ENCODE peak calls at places on chromosomes 4 and X, in six cellular contexts. X, G, C, P, K and O are unnamed samples.

GRCh38 chrX:72133851-72134546 is 2.3 kb upstream of the RTL5 start:
- DNase-seq in K (no peak), P (no peak), C (no peak), X (no peak), G (no peak), O (no peak)

GRCh38 chr4:1160351-1160750 is 12.0 kb downstream of the SPON2 start:
- DNase-seq in G (no peak), C (no peak), K (no peak), X (no peak), P (no peak), O (no peak)

GRCh38 chrX:46204721-46205422 is 340.3 kb downstream of the ZNF674 start:
- DNase-seq in G (no peak), X (no peak), C (no peak), P (no peak), K (no peak), O (no peak)

GRCh38 chr4:74223801-74224200 is 65.9 kb downstream of the MTHFD2L start:
- DNase-seq in P (no peak), G (no peak), X (no peak), K (no peak), C (no peak), O (no peak)

GRCh38 chrX:11464360-11464759 is 171.1 kb downstream of the AMELX start:
- DNase-seq in P (no peak), K (no peak), C (no peak), X (no peak), G (no peak), O (no peak)

GRCh38 chr4:111537165-111537564 is 608.1 kb upstream of the FAM241A start:
- DNase-seq in G (no peak), P (no peak), K (no peak), X (no peak), C (no peak), O (no peak)

GRCh38 chr4:67660418-67660817 is 40.5 kb downstream of the UBA6 start:
- DNase-seq in P (no peak), X (no peak), C (no peak), G (no peak), K (no peak), O (no peak)

GRCh38 chrX:119728487-119728886 is 29.9 kb upstream of the SOWAHD start:
- DNase-seq in P (peak; percentile 28), G (no peak), C (no peak), X (peak; percentile 13), K (peak; percentile 13), O (no peak)

GRCh38 chr4:146311238-146311970 is 97.1 kb downstream of the REELD1 start:
- DNase-seq in K (no peak), C (peak; percentile 44), X (no peak), G (no peak), P (no peak), O (no peak)

GRCh38 chr4:103754844-103755243 is 35.1 kb upstream of the TACR3 start:
- DNase-seq in X (no peak), K (no peak), C (no peak), G (peak; percentile 77), P (peak; percentile 23), O (no peak)

GRCh38 chr4:144338834-144339233 is 198.3 kb upstream of the GYPA start:
- DNase-seq in C (no peak), X (no peak), K (no peak), P (no peak), G (no peak), O (no peak)

GRCh38 chrX:68146054-68146453 is 287.2 kb downstream of the OPHN1 start:
- DNase-seq in G (no peak), C (peak; percentile 12), K (peak; percentile 1), X (no peak), P (peak; percentile 39), O (no peak)

GRCh38 chrX:131987252-131987651 is 35.9 kb upstream of the STK26 start:
- DNase-seq in P (no peak), X (no peak), C (no peak), G (no peak), K (no peak), O (no peak)

GRCh38 chr4:101346312-101346561 is 1.1 kb downstream of the PPP3CA start:
- DNase-seq in G (no peak), P (peak; percentile 16), C (peak; percentile 68), K (no peak), X (no peak), O (no peak)

DNA sequence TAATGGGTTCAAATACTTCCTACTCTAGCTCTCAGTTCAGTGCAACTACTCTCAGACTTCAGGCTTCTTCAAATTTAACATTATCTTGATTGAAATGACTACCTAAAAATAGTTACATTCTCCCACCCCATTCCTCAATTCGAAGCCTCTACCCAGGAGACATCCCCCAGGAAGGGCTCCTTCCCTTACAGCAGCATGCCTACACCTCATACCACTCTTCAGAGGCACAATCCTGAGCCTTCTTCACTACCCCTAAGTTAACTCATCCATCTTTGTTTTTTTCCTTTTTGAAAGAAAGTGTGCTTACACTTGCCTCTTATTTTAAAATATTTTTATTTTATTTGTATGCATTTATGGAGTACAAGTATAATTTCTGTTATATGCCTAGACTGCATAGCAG is 17.2 kb upstream of the PRSS48 start:
- DNase-seq in C (no peak), X (no peak), K (no peak), G (no peak), P (no peak), O (no peak)
- H3K27ac ChIP-seq in C (no peak overlapping the region), X (no peak overlapping the region), K (no peak overlapping the region), G (no peak overlapping the region), P (no peak overlapping the region), O (no peak overlapping the region)

DNA sequence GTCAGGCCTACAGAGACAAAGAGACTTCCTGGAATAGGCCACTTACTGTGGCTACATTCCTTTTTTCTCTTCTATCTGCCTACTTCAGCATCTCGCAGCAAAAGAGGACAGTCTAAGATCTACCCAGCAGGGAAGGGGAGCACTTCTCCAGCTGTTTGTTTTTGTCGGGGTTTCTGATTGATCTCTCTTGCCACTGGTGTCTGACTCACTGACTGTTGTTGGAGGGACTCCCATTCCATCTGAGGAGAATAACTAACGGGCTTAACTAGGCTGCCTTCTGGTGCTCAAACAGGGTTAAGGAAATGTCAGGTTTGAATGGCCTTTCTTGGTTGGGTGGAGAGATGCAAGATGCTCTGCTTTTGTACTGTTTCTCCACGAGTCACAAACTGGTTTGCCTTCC is 100.2 kb upstream of the TMEM164 start:
- DNase-seq in K (peak; percentile 42), P (peak; percentile 41), X (no peak), G (no peak), C (no peak), O (no peak)
- TF ChIP-seq CTCF in K (no peak), P (no peak), X (no peak), G (no peak), C (no peak), O (no peak)

DNA sequence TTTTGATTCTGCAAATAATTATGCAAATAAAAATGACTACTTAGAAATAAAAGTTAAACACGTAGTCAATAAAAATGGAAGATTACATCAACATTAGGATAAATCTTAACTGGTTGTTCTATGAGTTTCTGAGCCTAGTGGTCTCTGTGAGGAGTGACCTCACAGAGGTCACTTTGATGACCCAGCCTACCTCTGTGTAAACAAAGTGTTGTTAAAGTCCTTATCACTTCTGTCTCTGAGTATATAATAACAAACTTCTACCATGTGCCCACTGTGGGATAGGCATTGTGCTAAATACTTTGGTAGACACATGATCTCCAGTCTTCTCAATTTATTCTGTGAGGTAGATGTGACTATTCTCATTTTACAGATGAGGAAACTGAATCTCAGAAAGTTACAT is 85.4 kb downstream of the PDE5A start:
- DNase-seq in X (no peak), C (no peak), K (no peak), P (peak; percentile 52), G (no peak), O (no peak)
- TF ChIP-seq EP300 in X (no peak), C (no peak), K (no peak), P (no peak), G (no peak), O (no peak)

GRCh38 chrX:38538134-38538533 is 23.2 kb upstream of the TSPAN7 start:
- DNase-seq in C (no peak), K (no peak), X (no peak), G (no peak), P (no peak), O (no peak)
- H3K27ac ChIP-seq in C (no peak overlapping the region), K (no peak overlapping the region), X (no peak overlapping the region), G (no peak overlapping the region), P (no peak overlapping the region), O (no peak overlapping the region)

GRCh38 chr4:32462944-32463343 is 1742.8 kb downstream of the PCDH7 start:
- DNase-seq in G (no peak), P (peak; percentile 22), C (no peak), X (no peak), K (no peak), O (no peak)
- TF ChIP-seq CTCF in G (peak; percentile 19), P (peak; percentile 51), C (peak; percentile 61), X (peak; percentile 51), K (no peak), O (no peak)

GRCh38 chr4:87054900-87055299 is 120.1 kb downstream of the AFF1 start:
- DNase-seq in G (no peak), C (no peak), K (no peak), X (no peak), P (no peak), O (no peak)

GRCh38 chr4:87053802-87054767 is 119.3 kb downstream of the AFF1 start:
- DNase-seq in K (no peak), P (no peak), X (no peak), C (no peak), G (no peak), O (no peak)

GRCh38 chr4:87053064-87053693 is 118.4 kb downstream of the AFF1 start:
- DNase-seq in X (no peak), C (no peak), K (no peak), P (no peak), G (no peak), O (no peak)

GRCh38 chr4:87056884-87057283 is 122.1 kb downstream of the AFF1 start:
- DNase-seq in K (no peak), C (no peak), X (no peak), P (no peak), G (peak; percentile 35), O (no peak)

DNA sequence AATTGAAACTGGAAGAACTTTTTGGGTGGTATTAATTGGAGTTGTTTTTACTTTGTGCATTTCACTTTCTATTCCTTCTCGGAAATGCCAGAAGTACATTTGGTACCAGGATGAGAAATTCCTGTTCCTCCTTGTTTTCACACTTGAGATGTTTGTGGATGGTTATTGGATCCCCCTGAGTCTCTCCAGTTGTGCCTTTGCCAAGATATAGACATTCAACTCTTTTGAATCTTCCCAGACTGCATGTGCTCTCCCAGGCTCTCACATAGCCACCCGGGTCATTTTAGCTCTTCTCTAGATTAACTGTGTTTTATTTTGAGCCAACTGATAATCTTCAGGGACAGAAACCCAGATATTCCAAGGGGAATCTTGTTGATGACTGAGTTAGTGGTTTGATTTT is 120.5 kb downstream of the AFF1 start:
- DNase-seq in P (no peak), C (no peak), G (no peak), K (no peak), X (no peak), O (no peak)
- TF ChIP-seq EP300 in P (no peak), C (no peak), G (no peak), K (no peak), X (no peak), O (no peak)